ENCODE peak calls at places on chromosomes 3 and 15, in ten cellular contexts. One of them, this sample, is unnamed.

GRCh38 chr3:48187579-48188265 is 495 bp downstream of the CDC25A start:
- DNase-seq in lower leg skin: peak; percentile 80
- DNase-seq in dorsolateral prefrontal cortex: peak; percentile 82
- DNase-seq in HCT116: no peak
- DNase-seq in astrocyte: no peak
- DNase-seq in epithelial cell of esophagus: peak; percentile 12
- DNase-seq in adrenal gland: peak; percentile 34
- DNase-seq in neural progenitor cell: no peak
- DNase-seq in ovary: peak; percentile 75
- DNase-seq in astrocyte of the cerebellum: no peak
- DNase-seq in this sample: peak; percentile 54

GRCh38 chr3:126985143-126985985 is 2.4 kb downstream of the PLXNA1 start:
- DNase-seq in ovary: no peak
- DNase-seq in astrocyte: no peak
- DNase-seq in astrocyte of the cerebellum: no peak
- DNase-seq in adrenal gland: no peak
- DNase-seq in dorsolateral prefrontal cortex: no peak
- DNase-seq in neural progenitor cell: peak; percentile 59
- DNase-seq in lower leg skin: no peak
- DNase-seq in HCT116: no peak
- DNase-seq in epithelial cell of esophagus: no peak
- DNase-seq in this sample: no peak

GRCh38 chr3:56137406-56137805 is 330.9 kb downstream of the ERC2 start:
- DNase-seq in adrenal gland: no peak
- DNase-seq in neural progenitor cell: no peak
- DNase-seq in lower leg skin: no peak
- DNase-seq in ovary: no peak
- DNase-seq in HCT116: no peak
- DNase-seq in astrocyte: peak; percentile 88
- DNase-seq in epithelial cell of esophagus: no peak
- DNase-seq in astrocyte of the cerebellum: peak; percentile 85
- DNase-seq in dorsolateral prefrontal cortex: no peak
- DNase-seq in this sample: no peak

GRCh38 chr15:90000175-90000923 is 775 bp upstream of the ZNF710 start:
- DNase-seq in dorsolateral prefrontal cortex: no peak
- DNase-seq in lower leg skin: peak; percentile 91
- DNase-seq in HCT116: no peak
- DNase-seq in adrenal gland: no peak
- DNase-seq in epithelial cell of esophagus: peak; percentile 38
- DNase-seq in astrocyte: no peak
- DNase-seq in astrocyte of the cerebellum: no peak
- DNase-seq in ovary: peak; percentile 41
- DNase-seq in neural progenitor cell: peak; percentile 69
- DNase-seq in this sample: peak; percentile 65

GRCh38 chr3:104987859-104988258 is 378.9 kb upstream of the ALCAM start:
- DNase-seq in dorsolateral prefrontal cortex: no peak
- DNase-seq in adrenal gland: no peak
- DNase-seq in ovary: no peak
- DNase-seq in neural progenitor cell: no peak
- DNase-seq in HCT116: no peak
- DNase-seq in epithelial cell of esophagus: no peak
- DNase-seq in astrocyte: no peak
- DNase-seq in astrocyte of the cerebellum: no peak
- DNase-seq in lower leg skin: no peak
- DNase-seq in this sample: no peak

GRCh38 chr3:112119686-112120484 is 13.2 kb downstream of the GCSAM start:
- DNase-seq in HCT116: no peak
- DNase-seq in astrocyte of the cerebellum: no peak
- DNase-seq in astrocyte: no peak
- DNase-seq in ovary: no peak
- DNase-seq in lower leg skin: no peak
- DNase-seq in dorsolateral prefrontal cortex: no peak
- DNase-seq in neural progenitor cell: peak; percentile 12
- DNase-seq in epithelial cell of esophagus: no peak
- DNase-seq in adrenal gland: no peak
- DNase-seq in this sample: no peak

GRCh38 chr3:32391643-32392529 is at the start of gene CMTM7:
- DNase-seq in dorsolateral prefrontal cortex: peak; percentile 15
- DNase-seq in adrenal gland: peak; percentile 70
- DNase-seq in astrocyte: peak; percentile 36
- DNase-seq in HCT116: peak; percentile 37
- DNase-seq in ovary: peak; percentile 43
- DNase-seq in lower leg skin: peak; percentile 93
- DNase-seq in neural progenitor cell: peak; percentile 79
- DNase-seq in astrocyte of the cerebellum: no peak
- DNase-seq in epithelial cell of esophagus: peak; percentile 64
- DNase-seq in this sample: peak; percentile 63

GRCh38 chr15:50135123-50135541 is 16.1 kb upstream of the ATP8B4 start:
- DNase-seq in neural progenitor cell: no peak
- DNase-seq in ovary: no peak
- DNase-seq in dorsolateral prefrontal cortex: no peak
- DNase-seq in epithelial cell of esophagus: no peak
- DNase-seq in astrocyte of the cerebellum: no peak
- DNase-seq in lower leg skin: no peak
- DNase-seq in astrocyte: peak; percentile 65
- DNase-seq in adrenal gland: no peak
- DNase-seq in HCT116: no peak
- DNase-seq in this sample: no peak

GRCh38 chr3:4495294-4496110 is 2.4 kb downstream of the ITPR1 start:
- DNase-seq in astrocyte of the cerebellum: no peak
- DNase-seq in lower leg skin: no peak
- DNase-seq in epithelial cell of esophagus: no peak
- DNase-seq in HCT116: no peak
- DNase-seq in dorsolateral prefrontal cortex: no peak
- DNase-seq in adrenal gland: no peak
- DNase-seq in neural progenitor cell: no peak
- DNase-seq in astrocyte: no peak
- DNase-seq in ovary: no peak
- DNase-seq in this sample: no peak

GRCh38 chr3:58308728-58309127 is 2.4 kb downstream of the HTD2 start:
- DNase-seq in neural progenitor cell: no peak
- DNase-seq in astrocyte of the cerebellum: no peak
- DNase-seq in adrenal gland: peak; percentile 52
- DNase-seq in lower leg skin: no peak
- DNase-seq in dorsolateral prefrontal cortex: no peak
- DNase-seq in HCT116: no peak
- DNase-seq in astrocyte: no peak
- DNase-seq in ovary: peak; percentile 41
- DNase-seq in epithelial cell of esophagus: no peak
- DNase-seq in this sample: no peak

GRCh38 chr15:64912379-64912778 is 677 bp downstream of the ANKDD1A start:
- DNase-seq in lower leg skin: no peak
- DNase-seq in epithelial cell of esophagus: no peak
- DNase-seq in neural progenitor cell: peak; percentile 17
- DNase-seq in dorsolateral prefrontal cortex: peak; percentile 37
- DNase-seq in HCT116: no peak
- DNase-seq in astrocyte of the cerebellum: no peak
- DNase-seq in adrenal gland: no peak
- DNase-seq in astrocyte: no peak
- DNase-seq in ovary: no peak
- DNase-seq in this sample: no peak

GRCh38 chr3:129467934-129468333 is 27.9 kb downstream of the IFT122 start:
- DNase-seq in HCT116: no peak
- DNase-seq in adrenal gland: no peak
- DNase-seq in astrocyte: no peak
- DNase-seq in epithelial cell of esophagus: no peak
- DNase-seq in lower leg skin: no peak
- DNase-seq in ovary: no peak
- DNase-seq in neural progenitor cell: no peak
- DNase-seq in dorsolateral prefrontal cortex: no peak
- DNase-seq in astrocyte of the cerebellum: no peak
- DNase-seq in this sample: no peak

GRCh38 chr15:88745696-88746095 is 57.5 kb upstream of the ACAN start:
- DNase-seq in HCT116: no peak
- DNase-seq in adrenal gland: no peak
- DNase-seq in epithelial cell of esophagus: peak; percentile 31
- DNase-seq in dorsolateral prefrontal cortex: no peak
- DNase-seq in lower leg skin: no peak
- DNase-seq in astrocyte of the cerebellum: no peak
- DNase-seq in neural progenitor cell: no peak
- DNase-seq in ovary: no peak
- DNase-seq in astrocyte: peak; percentile 55
- DNase-seq in this sample: no peak

DNA sequence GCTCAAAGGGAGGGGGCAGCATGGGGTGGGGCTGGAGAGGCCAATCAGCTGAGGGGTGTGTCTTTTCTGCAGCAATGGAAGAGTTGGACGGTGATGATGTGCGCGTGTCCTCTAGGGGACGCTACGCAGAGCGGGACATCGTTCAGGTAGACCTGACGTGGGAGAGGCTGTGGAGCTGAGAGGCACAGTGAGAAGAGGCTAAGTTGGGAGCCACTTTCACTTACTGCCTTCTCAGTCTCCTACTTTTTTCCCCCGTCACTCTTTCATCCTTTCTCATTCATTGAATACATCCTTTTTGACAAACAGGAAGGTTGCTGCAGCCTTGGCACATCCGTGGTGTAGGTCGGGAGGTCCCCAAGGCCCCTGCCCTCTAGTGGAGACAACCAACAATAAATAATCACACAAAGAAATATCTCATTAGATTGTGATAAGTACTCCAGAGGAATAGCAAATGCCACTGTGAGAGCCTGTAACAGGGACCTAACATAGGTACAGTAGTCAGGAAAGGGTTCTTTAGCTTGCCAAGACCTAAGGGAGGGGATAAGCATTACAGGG is 4.4 kb upstream of the BRPF1 start:
- DNase-seq in lower leg skin: no peak
- DNase-seq in HCT116: peak; percentile 48
- DNase-seq in epithelial cell of esophagus: peak; percentile 27
- DNase-seq in dorsolateral prefrontal cortex: no peak
- DNase-seq in adrenal gland: no peak
- DNase-seq in astrocyte: no peak
- DNase-seq in astrocyte of the cerebellum: no peak
- DNase-seq in neural progenitor cell: peak; percentile 69
- DNase-seq in ovary: no peak
- DNase-seq in this sample: no peak
- TF ChIP-seq CTCF in lower leg skin: no peak
- TF ChIP-seq CTCF in HCT116: peak; percentile 64
- TF ChIP-seq CTCF in epithelial cell of esophagus: no peak
- TF ChIP-seq CTCF in dorsolateral prefrontal cortex: no peak
- TF ChIP-seq CTCF in adrenal gland: no peak
- TF ChIP-seq CTCF in astrocyte: no peak
- TF ChIP-seq CTCF in astrocyte of the cerebellum: peak; percentile 8
- TF ChIP-seq CTCF in neural progenitor cell: peak; percentile 64
- TF ChIP-seq CTCF in ovary: no peak
- TF ChIP-seq CTCF in this sample: peak; percentile 45

DNA sequence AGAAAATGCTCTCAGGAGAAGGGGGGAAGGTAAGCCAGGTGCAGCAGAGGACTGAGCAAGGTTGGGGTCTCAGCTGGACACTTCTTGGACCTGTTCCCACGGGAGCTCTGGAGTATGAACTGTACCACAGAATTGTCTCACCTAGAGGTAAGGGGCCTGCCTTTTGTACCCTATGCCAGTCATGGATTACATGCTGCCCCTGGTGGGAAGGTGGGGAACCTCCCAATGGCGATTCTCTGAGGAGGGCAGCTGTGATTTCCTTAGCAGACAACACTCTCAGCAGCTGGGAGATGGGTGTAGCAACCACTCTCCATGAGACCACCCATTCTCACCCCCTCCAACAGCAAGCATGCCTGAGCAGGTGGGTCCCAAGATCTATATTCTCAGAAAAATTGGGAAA is 329.4 kb upstream of the CTNNB1 start:
- DNase-seq in epithelial cell of esophagus: no peak
- DNase-seq in astrocyte: no peak
- DNase-seq in neural progenitor cell: no peak
- DNase-seq in adrenal gland: no peak
- DNase-seq in dorsolateral prefrontal cortex: no peak
- DNase-seq in HCT116: no peak
- DNase-seq in ovary: no peak
- DNase-seq in lower leg skin: no peak
- DNase-seq in astrocyte of the cerebellum: no peak
- DNase-seq in this sample: no peak
- TF ChIP-seq CTCF in epithelial cell of esophagus: no peak
- TF ChIP-seq CTCF in astrocyte: no peak
- TF ChIP-seq CTCF in neural progenitor cell: peak; percentile 29
- TF ChIP-seq CTCF in adrenal gland: no peak
- TF ChIP-seq CTCF in dorsolateral prefrontal cortex: no peak
- TF ChIP-seq CTCF in HCT116: peak; percentile 37
- TF ChIP-seq CTCF in ovary: no peak
- TF ChIP-seq CTCF in lower leg skin: no peak
- TF ChIP-seq CTCF in astrocyte of the cerebellum: peak; percentile 46
- TF ChIP-seq CTCF in this sample: no peak

DNA sequence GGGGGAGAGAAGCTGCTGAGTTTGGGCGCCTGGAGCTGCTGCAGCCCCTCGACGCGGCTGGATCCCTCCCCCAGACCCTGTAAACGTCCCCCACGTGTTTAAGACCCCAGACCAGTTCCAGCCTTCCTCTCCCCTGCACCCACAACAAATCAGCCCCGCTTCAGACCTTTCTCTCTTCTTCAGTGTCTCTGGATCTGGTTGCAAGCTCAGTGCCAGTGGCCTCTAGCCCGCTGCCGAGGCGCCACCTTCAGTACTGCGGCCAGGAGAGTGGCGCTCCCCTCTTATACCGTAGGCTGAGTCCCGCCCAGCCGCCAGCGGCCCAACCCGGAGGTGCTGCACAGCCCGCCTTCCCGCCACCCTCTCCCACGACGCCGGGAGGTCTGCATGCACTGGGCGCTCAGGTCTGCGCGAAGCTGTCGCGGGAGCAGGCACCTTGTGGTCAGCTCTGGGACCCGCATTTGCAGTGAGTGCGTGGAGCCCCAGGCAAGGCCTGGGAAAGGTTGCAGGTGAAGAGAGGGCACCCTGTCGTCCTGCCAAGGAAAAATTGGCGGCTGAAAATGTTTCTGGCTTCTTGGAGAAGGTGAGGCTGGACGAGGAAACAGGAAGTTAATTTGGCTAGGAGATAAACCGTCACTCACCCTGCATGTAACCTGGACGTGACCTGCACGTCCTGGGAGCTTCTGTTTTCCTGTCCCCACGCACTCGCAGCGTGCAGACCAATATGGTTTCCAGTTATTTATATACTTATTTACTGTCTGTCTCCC is at the start of gene C2CD4B:
- DNase-seq in epithelial cell of esophagus: peak; percentile 29
- DNase-seq in lower leg skin: peak; percentile 91
- DNase-seq in adrenal gland: peak; percentile 39
- DNase-seq in neural progenitor cell: peak; percentile 71
- DNase-seq in astrocyte: no peak
- DNase-seq in ovary: peak; percentile 35
- DNase-seq in dorsolateral prefrontal cortex: no peak
- DNase-seq in HCT116: no peak
- DNase-seq in astrocyte of the cerebellum: no peak
- DNase-seq in this sample: no peak
- TF ChIP-seq CTCF in epithelial cell of esophagus: no peak
- TF ChIP-seq CTCF in lower leg skin: no peak
- TF ChIP-seq CTCF in adrenal gland: no peak
- TF ChIP-seq CTCF in neural progenitor cell: peak; percentile 20
- TF ChIP-seq CTCF in astrocyte: no peak
- TF ChIP-seq CTCF in ovary: no peak
- TF ChIP-seq CTCF in dorsolateral prefrontal cortex: no peak
- TF ChIP-seq CTCF in HCT116: no peak
- TF ChIP-seq CTCF in astrocyte of the cerebellum: no peak
- TF ChIP-seq CTCF in this sample: no peak

DNA sequence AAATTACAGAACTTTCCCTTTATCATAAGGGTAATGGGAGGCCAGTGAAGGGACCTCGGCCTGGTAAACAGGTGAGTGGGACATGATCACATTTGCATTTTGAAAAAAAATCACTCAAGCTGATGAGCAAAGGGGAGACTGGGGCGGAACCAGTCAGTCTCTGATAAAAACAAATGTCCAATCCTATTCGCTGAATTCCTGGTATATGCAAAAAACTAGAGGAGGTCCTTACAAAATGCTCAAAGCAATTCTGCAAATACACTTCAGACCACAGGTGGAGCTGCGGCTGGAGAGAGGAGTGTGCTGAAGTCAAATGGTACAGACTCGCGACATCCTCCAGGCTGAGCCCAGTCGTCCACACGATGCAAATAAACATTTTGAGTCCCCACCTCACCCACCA is 166.7 kb downstream of the FOXP1 start:
- DNase-seq in neural progenitor cell: peak; percentile 48
- DNase-seq in dorsolateral prefrontal cortex: no peak
- DNase-seq in adrenal gland: no peak
- DNase-seq in lower leg skin: no peak
- DNase-seq in astrocyte: no peak
- DNase-seq in HCT116: peak; percentile 6
- DNase-seq in astrocyte of the cerebellum: no peak
- DNase-seq in epithelial cell of esophagus: no peak
- DNase-seq in ovary: no peak
- DNase-seq in this sample: no peak
- TF ChIP-seq CTCF in neural progenitor cell: peak; percentile 38
- TF ChIP-seq CTCF in dorsolateral prefrontal cortex: no peak
- TF ChIP-seq CTCF in adrenal gland: no peak
- TF ChIP-seq CTCF in lower leg skin: no peak
- TF ChIP-seq CTCF in astrocyte: peak; percentile 3
- TF ChIP-seq CTCF in HCT116: peak; percentile 29
- TF ChIP-seq CTCF in astrocyte of the cerebellum: peak; percentile 12
- TF ChIP-seq CTCF in epithelial cell of esophagus: peak; percentile 29
- TF ChIP-seq CTCF in ovary: no peak
- TF ChIP-seq CTCF in this sample: no peak

This sample was measured in GM13977.